ENCODE peak calls at places on chromosomes 3 and 15, in eight cellular contexts. B is HL-60; S is CD8-positive, alpha-beta memory T cell; A is mucosa of gallbladder; T is germinal center; G is adrenal gland; V is left ventricle myocardium superior; Y is SJSA1. W is an unnamed sample.

GRCh38 chr3:15610083-15610482 is 8.5 kb downstream of the BTD start:
- DNase-seq in B (peak; percentile 91), S (no peak), A (no peak), T (no peak), G (peak; percentile 52), V (no peak), Y (no peak), W (no peak)

GRCh38 chr3:14492948-14493881 is 46.9 kb downstream of the GRIP2 start:
- DNase-seq in B (no peak), S (no peak), A (no peak), T (no peak), G (no peak), V (no peak), Y (peak; percentile 93), W (no peak)

GRCh38 chr15:85685366-85685765 is 109.4 kb downstream of the KLHL25 start:
- DNase-seq in B (no peak), S (no peak), A (no peak), T (no peak), G (no peak), V (no peak), Y (no peak), W (no peak)

GRCh38 chr3:52537165-52537635 is 795 bp downstream of the UQCC5 start:
- DNase-seq in B (no peak), S (no peak), A (no peak), T (no peak), G (no peak), V (no peak), Y (no peak), W (no peak)

GRCh38 chr15:34953851-34954250 is 15.7 kb downstream of the AQR start:
- DNase-seq in B (no peak), S (no peak), A (no peak), T (no peak), G (no peak), V (no peak), Y (peak; percentile 24), W (no peak)

GRCh38 chr3:103937094-103937493 is 1429.6 kb upstream of the ALCAM start:
- DNase-seq in B (no peak), S (no peak), A (no peak), T (no peak), G (no peak), V (no peak), Y (no peak), W (no peak)

GRCh38 chr3:19506171-19506570 is 357.9 kb downstream of the KCNH8 start:
- DNase-seq in B (no peak), S (no peak), A (no peak), T (no peak), G (no peak), V (no peak), Y (no peak), W (no peak)

GRCh38 chr15:41233367-41233771 is 2.3 kb downstream of the CHP1 start:
- DNase-seq in B (no peak), S (no peak), A (no peak), T (no peak), G (no peak), V (no peak), Y (no peak), W (peak; percentile 19)

GRCh38 chr15:92365816-92366215 is 27.9 kb upstream of the ST8SIA2 start:
- DNase-seq in B (no peak), S (no peak), A (no peak), T (no peak), G (no peak), V (no peak), Y (no peak), W (no peak)

GRCh38 chr3:134879991-134880390 is 84.9 kb downstream of the EPHB1 start:
- DNase-seq in B (no peak), S (no peak), A (no peak), T (no peak), G (no peak), V (no peak), Y (no peak), W (no peak)

GRCh38 chr15:59997070-59997701 is 6.9 kb upstream of the FOXB1 start:
- DNase-seq in B (no peak), S (peak; percentile 49), A (no peak), T (peak; percentile 55), G (no peak), V (no peak), Y (peak; percentile 43), W (no peak)

GRCh38 chr15:81118361-81118760 is 15.7 kb upstream of the CFAP161 start:
- DNase-seq in B (no peak), S (no peak), A (no peak), T (no peak), G (no peak), V (no peak), Y (no peak), W (no peak)

GRCh38 chr3:39101022-39101689 is 6.3 kb downstream of the GORASP1 start:
- DNase-seq in B (peak; percentile 55), S (peak; percentile 41), A (no peak), T (peak; percentile 79), G (peak; percentile 53), V (peak; percentile 46), Y (peak; percentile 5), W (no peak)

GRCh38 chr3:180913582-180914404 is 1.3 kb downstream of the FXR1 start:
- DNase-seq in B (no peak), S (no peak), A (no peak), T (no peak), G (no peak), V (no peak), Y (peak; percentile 6), W (no peak)

GRCh38 chr15:40498418-40498817 is 27.6 kb downstream of the CHST14 start:
- DNase-seq in B (no peak), S (no peak), A (no peak), T (no peak), G (no peak), V (no peak), Y (no peak), W (no peak)

GRCh38 chr3:137970914-137971831 is 38.8 kb upstream of the CLDN18 start:
- DNase-seq in B (peak; percentile 65), S (no peak), A (peak; percentile 79), T (peak; percentile 48), G (peak; percentile 66), V (peak; percentile 85), Y (peak; percentile 34), W (peak; percentile 7)

GRCh38 chr3:157190242-157190876 is 30.4 kb upstream of the CCNL1 start:
- DNase-seq in B (no peak), S (no peak), A (no peak), T (no peak), G (no peak), V (no peak), Y (no peak), W (no peak)

GRCh38 chr3:69941439-69942176 is 57.9 kb upstream of the SAMMSON start:
- DNase-seq in B (no peak), S (no peak), A (no peak), T (no peak), G (no peak), V (no peak), Y (peak; percentile 55), W (no peak)

GRCh38 chr3:194494951-194495374 is 8.2 kb upstream of the ATP13A3 start:
- DNase-seq in B (no peak), S (no peak), A (no peak), T (no peak), G (peak; percentile 74), V (peak; percentile 48), Y (no peak), W (no peak)

GRCh38 chr3:126621171-126621570 is 33.8 kb downstream of the TXNRD3 start:
- DNase-seq in B (no peak), S (no peak), A (no peak), T (no peak), G (no peak), V (peak; percentile 63), Y (peak; percentile 11), W (no peak)

GRCh38 chr3:36060950-36061349 is 319.4 kb upstream of the STAC start:
- DNase-seq in B (no peak), S (no peak), A (no peak), T (no peak), G (no peak), V (no peak), Y (no peak), W (no peak)

GRCh38 chr3:115968871-115969270 is 345.6 kb downstream of the GAP43 start:
- DNase-seq in B (no peak), S (no peak), A (no peak), T (no peak), G (no peak), V (no peak), Y (no peak), W (no peak)

GRCh38 chr3:147267431-147267830 is 138.9 kb downstream of the ZIC4 start:
- DNase-seq in B (no peak), S (no peak), A (no peak), T (no peak), G (no peak), V (no peak), Y (no peak), W (no peak)

GRCh38 chr3:125192190-125193035 is 20.1 kb downstream of the SLC12A8 start:
- DNase-seq in B (no peak), S (no peak), A (no peak), T (peak; percentile 70), G (no peak), V (no peak), Y (no peak), W (no peak)

GRCh38 chr3:44418549-44418948 is 58.9 kb downstream of the ZNF445 start:
- DNase-seq in B (no peak), S (no peak), A (no peak), T (no peak), G (no peak), V (no peak), Y (no peak), W (no peak)

W was measured in pulmonary artery endothelial cell.